ENCODE peak calls at places on chromosomes 16 and 17, in four cellular contexts. One of them, this sample, is unnamed.

GRCh38 chr17:77451271-77451893 is 310.6 kb downstream of the SEC14L1 start:
- DNase-seq in neural progenitor cell: peak; percentile 97
- DNase-seq in foreskin fibroblast: peak; percentile 37
- DNase-seq in mammary epithelial cell: peak; percentile 60
- DNase-seq in this sample: no peak

GRCh38 chr16:30124985-30125379 is 2.0 kb upstream of the MAPK3 start:
- DNase-seq in neural progenitor cell: no peak
- DNase-seq in foreskin fibroblast: no peak
- DNase-seq in mammary epithelial cell: no peak
- DNase-seq in this sample: no peak

GRCh38 chr16:35906440-35906839 is 2447.0 kb downstream of the TP53TG3F start:
- DNase-seq in neural progenitor cell: no peak
- DNase-seq in foreskin fibroblast: no peak
- DNase-seq in mammary epithelial cell: no peak
- DNase-seq in this sample: no peak

GRCh38 chr17:81354944-81355327 is 40.3 kb upstream of the BAHCC1 start:
- DNase-seq in neural progenitor cell: no peak
- DNase-seq in foreskin fibroblast: no peak
- DNase-seq in mammary epithelial cell: no peak
- DNase-seq in this sample: no peak

GRCh38 chr16:87570938-87571867 is 31.1 kb upstream of the JPH3 start:
- DNase-seq in neural progenitor cell: peak; percentile 73
- DNase-seq in foreskin fibroblast: peak; percentile 48
- DNase-seq in mammary epithelial cell: no peak
- DNase-seq in this sample: no peak

GRCh38 chr17:19264277-19264676 is 27.1 kb downstream of the EPN2 start:
- DNase-seq in neural progenitor cell: no peak
- DNase-seq in foreskin fibroblast: no peak
- DNase-seq in mammary epithelial cell: no peak
- DNase-seq in this sample: no peak

GRCh38 chr16:88071908-88072307 is 120.7 kb downstream of the BANP start:
- DNase-seq in neural progenitor cell: no peak
- DNase-seq in foreskin fibroblast: no peak
- DNase-seq in mammary epithelial cell: no peak
- DNase-seq in this sample: no peak

GRCh38 chr17:30947796-30948195 is 23.0 kb upstream of the RNF135 start:
- DNase-seq in neural progenitor cell: no peak
- DNase-seq in foreskin fibroblast: no peak
- DNase-seq in mammary epithelial cell: peak; percentile 47
- DNase-seq in this sample: no peak

GRCh38 chr17:77693301-77693700 is 265.2 kb upstream of the TNRC6C start:
- DNase-seq in neural progenitor cell: no peak
- DNase-seq in foreskin fibroblast: no peak
- DNase-seq in mammary epithelial cell: no peak
- DNase-seq in this sample: no peak

GRCh38 chr17:7589891-7590611 is at the start of gene SOX15:
- DNase-seq in neural progenitor cell: peak; percentile 54
- DNase-seq in foreskin fibroblast: no peak
- DNase-seq in mammary epithelial cell: peak; percentile 69
- DNase-seq in this sample: no peak

GRCh38 chr16:82042144-82042543 is 7.1 kb downstream of the HSD17B2 start:
- DNase-seq in neural progenitor cell: no peak
- DNase-seq in foreskin fibroblast: no peak
- DNase-seq in mammary epithelial cell: no peak
- DNase-seq in this sample: no peak

GRCh38 chr16:54489225-54489781 is 202.7 kb upstream of the IRX3 start:
- DNase-seq in neural progenitor cell: no peak
- DNase-seq in foreskin fibroblast: no peak
- DNase-seq in mammary epithelial cell: no peak
- DNase-seq in this sample: no peak

GRCh38 chr16:31487720-31488629 is 5.1 kb downstream of the SLC5A2 start:
- DNase-seq in neural progenitor cell: peak; percentile 76
- DNase-seq in foreskin fibroblast: no peak
- DNase-seq in mammary epithelial cell: peak; percentile 66
- DNase-seq in this sample: no peak

GRCh38 chr17:36149296-36149820 is 27.1 kb downstream of the TBC1D3B start:
- DNase-seq in neural progenitor cell: no peak
- DNase-seq in foreskin fibroblast: peak; percentile 53
- DNase-seq in mammary epithelial cell: peak; percentile 23
- DNase-seq in this sample: no peak

GRCh38 chr16:85360323-85361277 is 248.3 kb upstream of the CIBAR2 start:
- DNase-seq in neural progenitor cell: no peak
- DNase-seq in foreskin fibroblast: no peak
- DNase-seq in mammary epithelial cell: peak; percentile 78
- DNase-seq in this sample: no peak

GRCh38 chr17:78817123-78817522 is 23.5 kb downstream of the USP36 start:
- DNase-seq in neural progenitor cell: no peak
- DNase-seq in foreskin fibroblast: no peak
- DNase-seq in mammary epithelial cell: no peak
- DNase-seq in this sample: no peak

GRCh38 chr17:59004338-59005111 is 102.2 kb downstream of the TRIM37 start:
- DNase-seq in neural progenitor cell: peak; percentile 67
- DNase-seq in foreskin fibroblast: peak; percentile 27
- DNase-seq in mammary epithelial cell: peak; percentile 29
- DNase-seq in this sample: peak; percentile 33

GRCh38 chr17:2972749-2973148 is 90.7 kb downstream of the OR1D5 start:
- DNase-seq in neural progenitor cell: no peak
- DNase-seq in foreskin fibroblast: no peak
- DNase-seq in mammary epithelial cell: no peak
- DNase-seq in this sample: no peak

GRCh38 chr16:84013787-84014569 is 28.6 kb downstream of the SLC38A8 start:
- DNase-seq in neural progenitor cell: peak; percentile 97
- DNase-seq in foreskin fibroblast: no peak
- DNase-seq in mammary epithelial cell: peak; percentile 98
- DNase-seq in this sample: peak; percentile 45

GRCh38 chr16:88940196-88941050 is 36.6 kb downstream of the CBFA2T3 start:
- DNase-seq in neural progenitor cell: peak; percentile 59
- DNase-seq in foreskin fibroblast: no peak
- DNase-seq in mammary epithelial cell: no peak
- DNase-seq in this sample: no peak

GRCh38 chr17:55346658-55347057 is 75.0 kb downstream of the MMD start:
- DNase-seq in neural progenitor cell: no peak
- DNase-seq in foreskin fibroblast: no peak
- DNase-seq in mammary epithelial cell: no peak
- DNase-seq in this sample: no peak

GRCh38 chr17:49193513-49194296 is 16.7 kb downstream of the GNGT2 start:
- DNase-seq in neural progenitor cell: peak; percentile 64
- DNase-seq in foreskin fibroblast: peak; percentile 61
- DNase-seq in mammary epithelial cell: peak; percentile 74
- DNase-seq in this sample: no peak

GRCh38 chr16:72957303-72958277 is 90.3 kb downstream of the ZFHX3 start:
- DNase-seq in neural progenitor cell: no peak
- DNase-seq in foreskin fibroblast: no peak
- DNase-seq in mammary epithelial cell: no peak
- DNase-seq in this sample: no peak

GRCh38 chr17:80649672-80650338 is 105.2 kb downstream of the RPTOR start:
- DNase-seq in neural progenitor cell: peak; percentile 79
- DNase-seq in foreskin fibroblast: peak; percentile 94
- DNase-seq in mammary epithelial cell: peak; percentile 74
- DNase-seq in this sample: peak; percentile 56

DNA sequence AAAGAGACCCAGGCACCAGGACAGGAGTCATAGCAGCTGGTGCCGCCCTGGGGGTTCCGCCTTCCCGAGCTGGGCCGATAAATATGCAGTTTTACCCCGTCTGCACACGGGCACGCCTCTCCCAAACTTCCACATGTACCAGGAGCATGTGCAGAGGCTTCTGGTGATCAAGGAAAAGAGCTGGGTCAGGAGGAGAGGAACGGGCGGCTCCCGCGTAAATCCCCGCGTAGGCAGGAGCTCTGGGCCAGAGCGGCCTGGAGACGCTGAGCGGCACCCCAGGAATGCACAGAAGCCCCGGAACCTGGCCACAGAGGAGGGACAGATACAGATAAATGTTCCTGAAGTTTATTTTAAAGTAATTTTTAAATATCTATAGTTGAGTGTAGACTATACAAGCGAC is 46.6 kb upstream of the METRNL start:
- DNase-seq in neural progenitor cell: no peak
- DNase-seq in foreskin fibroblast: no peak
- DNase-seq in mammary epithelial cell: no peak
- DNase-seq in this sample: no peak
- TF ChIP-seq CTCF in neural progenitor cell: no peak
- TF ChIP-seq CTCF in foreskin fibroblast: no peak
- TF ChIP-seq CTCF in mammary epithelial cell: no peak
- TF ChIP-seq CTCF in this sample: no peak

DNA sequence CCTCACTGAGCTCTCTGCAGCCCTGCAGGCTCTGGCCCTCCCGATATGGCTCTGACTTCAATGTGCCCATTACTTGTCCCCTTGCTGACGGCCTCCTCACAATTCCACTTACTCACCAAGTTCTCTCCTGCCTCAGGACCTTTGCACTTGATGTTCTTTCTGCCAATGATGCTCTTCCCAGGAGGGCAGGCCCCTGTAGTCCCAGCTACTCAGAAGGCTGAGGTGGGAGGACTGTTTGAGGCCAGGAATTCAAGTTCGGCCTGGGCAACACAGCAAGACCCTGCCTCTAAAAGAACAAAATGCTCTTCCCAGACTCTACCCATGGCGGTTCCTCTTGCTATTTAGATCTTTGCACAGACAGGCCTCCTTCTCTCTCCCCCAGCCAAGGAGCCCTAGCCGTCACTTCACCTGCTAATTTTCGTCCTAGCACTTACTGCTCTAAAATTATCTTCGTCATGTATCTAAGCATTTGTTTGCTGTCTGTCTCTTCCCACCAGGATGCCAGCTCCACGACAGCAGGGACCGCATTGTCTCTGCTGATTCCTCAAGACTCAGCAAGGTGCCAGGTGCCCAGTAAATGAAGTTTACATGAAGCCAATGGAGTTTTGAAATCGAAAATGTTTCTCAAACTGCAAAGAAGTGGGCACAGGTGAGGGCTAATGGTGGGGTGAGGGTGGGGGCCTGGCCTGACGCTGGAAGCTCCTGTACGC is 626 bp upstream of the RAI1 start:
- DNase-seq in neural progenitor cell: no peak
- DNase-seq in foreskin fibroblast: no peak
- DNase-seq in mammary epithelial cell: no peak
- DNase-seq in this sample: no peak
- H3K4me3 ChIP-seq in neural progenitor cell: peak overlapping the region; percentile 74
- H3K4me3 ChIP-seq in foreskin fibroblast: peak overlapping the region; percentile 27
- H3K4me3 ChIP-seq in mammary epithelial cell: peak overlapping the region; percentile 36
- H3K4me3 ChIP-seq in this sample: peak overlapping the region; percentile 78

GRCh38 chr17:4540224-4541040 is 14.8 kb downstream of the MYBBP1A start:
- DNase-seq in neural progenitor cell: no peak
- DNase-seq in foreskin fibroblast: no peak
- DNase-seq in mammary epithelial cell: no peak
- DNase-seq in this sample: no peak
- TF ChIP-seq CTCF in neural progenitor cell: no peak
- TF ChIP-seq CTCF in foreskin fibroblast: no peak
- TF ChIP-seq CTCF in mammary epithelial cell: no peak
- TF ChIP-seq CTCF in this sample: peak; percentile 11

GRCh38 chr17:40315678-40316570 is 6.9 kb downstream of the RARA start:
- DNase-seq in neural progenitor cell: no peak
- DNase-seq in foreskin fibroblast: no peak
- DNase-seq in mammary epithelial cell: no peak
- DNase-seq in this sample: no peak
- H3K4me3 ChIP-seq in neural progenitor cell: peak overlapping the region; percentile 73
- H3K4me3 ChIP-seq in foreskin fibroblast: no peak overlapping the region
- H3K4me3 ChIP-seq in mammary epithelial cell: no peak overlapping the region
- H3K4me3 ChIP-seq in this sample: no peak overlapping the region

GRCh38 chr17:75365009-75365930 is 40.2 kb downstream of the GRB2 start:
- DNase-seq in neural progenitor cell: peak; percentile 21
- DNase-seq in foreskin fibroblast: no peak
- DNase-seq in mammary epithelial cell: no peak
- DNase-seq in this sample: no peak
- TF ChIP-seq CTCF in neural progenitor cell: no peak
- TF ChIP-seq CTCF in foreskin fibroblast: no peak
- TF ChIP-seq CTCF in mammary epithelial cell: no peak
- TF ChIP-seq CTCF in this sample: no peak

DNA sequence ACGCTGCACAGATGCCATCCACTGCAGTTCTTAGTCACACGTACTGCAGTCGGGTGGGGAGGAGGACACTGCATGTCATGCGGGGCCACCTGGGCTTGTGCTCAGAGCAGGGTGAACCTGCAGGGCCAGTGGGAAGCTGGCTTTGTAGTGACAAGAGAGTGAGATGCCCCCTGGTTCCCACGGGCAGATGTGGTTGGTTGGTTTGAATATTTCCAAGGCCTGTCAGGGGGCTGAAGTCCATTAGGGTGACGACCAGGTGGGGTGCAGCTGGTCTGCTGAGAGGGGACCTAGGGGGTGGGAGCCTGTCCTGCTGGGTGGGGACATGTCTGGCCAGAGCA is 14.3 kb downstream of the ZNF213 start:
- DNase-seq in neural progenitor cell: no peak
- DNase-seq in foreskin fibroblast: no peak
- DNase-seq in mammary epithelial cell: no peak
- DNase-seq in this sample: no peak
- H3K4me3 ChIP-seq in neural progenitor cell: peak overlapping the region; percentile 73
- H3K4me3 ChIP-seq in foreskin fibroblast: no peak overlapping the region
- H3K4me3 ChIP-seq in mammary epithelial cell: no peak overlapping the region
- H3K4me3 ChIP-seq in this sample: peak overlapping the region; percentile 58

GRCh38 chr16:57863434-57864160 is 61.3 kb upstream of the KIFC3 start:
- DNase-seq in neural progenitor cell: peak; percentile 70
- DNase-seq in foreskin fibroblast: peak; percentile 66
- DNase-seq in mammary epithelial cell: peak; percentile 45
- DNase-seq in this sample: peak; percentile 51

GRCh38 chr16:57858635-57859034 is 56.3 kb upstream of the KIFC3 start:
- DNase-seq in neural progenitor cell: no peak
- DNase-seq in foreskin fibroblast: no peak
- DNase-seq in mammary epithelial cell: no peak
- DNase-seq in this sample: no peak

GRCh38 chr16:57862698-57863433 is 60.6 kb upstream of the KIFC3 start:
- DNase-seq in neural progenitor cell: peak; percentile 17
- DNase-seq in foreskin fibroblast: no peak
- DNase-seq in mammary epithelial cell: no peak
- DNase-seq in this sample: no peak

GRCh38 chr16:57855188-57855587 is 52.9 kb upstream of the KIFC3 start:
- DNase-seq in neural progenitor cell: no peak
- DNase-seq in foreskin fibroblast: no peak
- DNase-seq in mammary epithelial cell: no peak
- DNase-seq in this sample: no peak

GRCh38 chr16:57859331-57859730 is 57.0 kb upstream of the KIFC3 start:
- DNase-seq in neural progenitor cell: peak; percentile 79
- DNase-seq in foreskin fibroblast: no peak
- DNase-seq in mammary epithelial cell: no peak
- DNase-seq in this sample: no peak
- TF ChIP-seq CTCF in neural progenitor cell: peak; percentile 45
- TF ChIP-seq CTCF in foreskin fibroblast: peak; percentile 39
- TF ChIP-seq CTCF in mammary epithelial cell: no peak
- TF ChIP-seq CTCF in this sample: peak; percentile 42

GRCh38 chr17:4263282-4264215 is at the start of gene ANKFY1:
- DNase-seq in neural progenitor cell: peak; percentile 98
- DNase-seq in foreskin fibroblast: peak; percentile 93
- DNase-seq in mammary epithelial cell: peak; percentile 90
- DNase-seq in this sample: peak; percentile 72

GRCh38 chr17:4270746-4271145 is 7.0 kb upstream of the ANKFY1 start:
- DNase-seq in neural progenitor cell: no peak
- DNase-seq in foreskin fibroblast: no peak
- DNase-seq in mammary epithelial cell: no peak
- DNase-seq in this sample: no peak

GRCh38 chr17:4269915-4270314 is 6.1 kb upstream of the ANKFY1 start:
- DNase-seq in neural progenitor cell: no peak
- DNase-seq in foreskin fibroblast: no peak
- DNase-seq in mammary epithelial cell: no peak
- DNase-seq in this sample: no peak

GRCh38 chr17:4266550-4266949 is 2.8 kb upstream of the ANKFY1 start:
- DNase-seq in neural progenitor cell: no peak
- DNase-seq in foreskin fibroblast: no peak
- DNase-seq in mammary epithelial cell: no peak
- DNase-seq in this sample: no peak

GRCh38 chr17:4267402-4267801 is 3.6 kb upstream of the ANKFY1 start:
- DNase-seq in neural progenitor cell: no peak
- DNase-seq in foreskin fibroblast: no peak
- DNase-seq in mammary epithelial cell: no peak
- DNase-seq in this sample: no peak
- H3K4me3 ChIP-seq in neural progenitor cell: no peak overlapping the region
- H3K4me3 ChIP-seq in foreskin fibroblast: no peak overlapping the region
- H3K4me3 ChIP-seq in mammary epithelial cell: no peak overlapping the region
- H3K4me3 ChIP-seq in this sample: no peak overlapping the region

This sample was measured in HFF-Myc.